ENCODE peak calls at places on chromosomes 3 and 15, in six cellular contexts. One of them, this sample, is unnamed.

GRCh38 chr15:60745469-60745971 is 266.6 kb upstream of the ICE2 start:
- DNase-seq in WERI-Rb-1: no peak
- DNase-seq in NCI-H1105: no peak
- DNase-seq in NCI-H1436: no peak
- DNase-seq in GM18507: no peak
- DNase-seq in stimulated activated CD8-positive, alpha-beta memory T cell treated with anti-CD3 and anti-CD28 coated beads, Interleukin-7, amount 100 ng/mL, for 24 hours: no peak
- DNase-seq in this sample: peak

GRCh38 chr3:98021821-98022220 is 13.3 kb downstream of the GABRR3 start:
- DNase-seq in WERI-Rb-1: no peak
- DNase-seq in NCI-H1105: no peak
- DNase-seq in NCI-H1436: no peak
- DNase-seq in GM18507: no peak
- DNase-seq in stimulated activated CD8-positive, alpha-beta memory T cell treated with anti-CD3 and anti-CD28 coated beads, Interleukin-7, amount 100 ng/mL, for 24 hours: no peak
- DNase-seq in this sample: peak

GRCh38 chr3:62757045-62757444 is 118.2 kb downstream of the CADPS start:
- DNase-seq in WERI-Rb-1: no peak
- DNase-seq in NCI-H1105: no peak
- DNase-seq in NCI-H1436: no peak
- DNase-seq in GM18507: no peak
- DNase-seq in stimulated activated CD8-positive, alpha-beta memory T cell treated with anti-CD3 and anti-CD28 coated beads, Interleukin-7, amount 100 ng/mL, for 24 hours: no peak
- DNase-seq in this sample: no peak

GRCh38 chr3:31654998-31655397 is 122.3 kb downstream of the STT3B start:
- DNase-seq in WERI-Rb-1: no peak
- DNase-seq in NCI-H1105: no peak
- DNase-seq in NCI-H1436: no peak
- DNase-seq in GM18507: no peak
- DNase-seq in stimulated activated CD8-positive, alpha-beta memory T cell treated with anti-CD3 and anti-CD28 coated beads, Interleukin-7, amount 100 ng/mL, for 24 hours: no peak
- DNase-seq in this sample: no peak

GRCh38 chr3:104411760-104412159 is 954.9 kb upstream of the ALCAM start:
- DNase-seq in WERI-Rb-1: no peak
- DNase-seq in NCI-H1105: no peak
- DNase-seq in NCI-H1436: no peak
- DNase-seq in GM18507: no peak
- DNase-seq in stimulated activated CD8-positive, alpha-beta memory T cell treated with anti-CD3 and anti-CD28 coated beads, Interleukin-7, amount 100 ng/mL, for 24 hours: no peak
- DNase-seq in this sample: peak

GRCh38 chr3:64595253-64595694 is 92.5 kb downstream of the ADAMTS9 start:
- DNase-seq in WERI-Rb-1: no peak
- DNase-seq in NCI-H1105: no peak
- DNase-seq in NCI-H1436: no peak
- DNase-seq in GM18507: no peak
- DNase-seq in stimulated activated CD8-positive, alpha-beta memory T cell treated with anti-CD3 and anti-CD28 coated beads, Interleukin-7, amount 100 ng/mL, for 24 hours: no peak
- DNase-seq in this sample: peak

GRCh38 chr3:57805674-57806073 is 49.6 kb downstream of the SLMAP start:
- DNase-seq in WERI-Rb-1: no peak
- DNase-seq in NCI-H1105: no peak
- DNase-seq in NCI-H1436: no peak
- DNase-seq in GM18507: no peak
- DNase-seq in stimulated activated CD8-positive, alpha-beta memory T cell treated with anti-CD3 and anti-CD28 coated beads, Interleukin-7, amount 100 ng/mL, for 24 hours: no peak
- DNase-seq in this sample: peak

GRCh38 chr3:177089120-177089519 is 108.2 kb downstream of the TBL1XR1 start:
- DNase-seq in WERI-Rb-1: no peak
- DNase-seq in NCI-H1105: no peak
- DNase-seq in NCI-H1436: no peak
- DNase-seq in GM18507: no peak
- DNase-seq in stimulated activated CD8-positive, alpha-beta memory T cell treated with anti-CD3 and anti-CD28 coated beads, Interleukin-7, amount 100 ng/mL, for 24 hours: no peak
- DNase-seq in this sample: no peak

GRCh38 chr3:126112531-126113237 is 28.8 kb upstream of the SLC41A3 start:
- DNase-seq in WERI-Rb-1: no peak
- DNase-seq in NCI-H1105: no peak
- DNase-seq in NCI-H1436: no peak
- DNase-seq in GM18507: no peak
- DNase-seq in stimulated activated CD8-positive, alpha-beta memory T cell treated with anti-CD3 and anti-CD28 coated beads, Interleukin-7, amount 100 ng/mL, for 24 hours: no peak
- DNase-seq in this sample: no peak

GRCh38 chr3:31444220-31445142 is 88.2 kb upstream of the STT3B start:
- DNase-seq in WERI-Rb-1: no peak
- DNase-seq in NCI-H1105: no peak
- DNase-seq in NCI-H1436: no peak
- DNase-seq in GM18507: no peak
- DNase-seq in stimulated activated CD8-positive, alpha-beta memory T cell treated with anti-CD3 and anti-CD28 coated beads, Interleukin-7, amount 100 ng/mL, for 24 hours: no peak
- DNase-seq in this sample: no peak

GRCh38 chr3:57143886-57144459 is 21.2 kb downstream of the IL17RD start:
- DNase-seq in WERI-Rb-1: no peak
- DNase-seq in NCI-H1105: no peak
- DNase-seq in NCI-H1436: no peak
- DNase-seq in GM18507: no peak
- DNase-seq in stimulated activated CD8-positive, alpha-beta memory T cell treated with anti-CD3 and anti-CD28 coated beads, Interleukin-7, amount 100 ng/mL, for 24 hours: no peak
- DNase-seq in this sample: no peak

GRCh38 chr3:172218350-172219323 is 179.3 kb downstream of the FNDC3B start:
- DNase-seq in WERI-Rb-1: no peak
- DNase-seq in NCI-H1105: no peak
- DNase-seq in NCI-H1436: no peak
- DNase-seq in GM18507: no peak
- DNase-seq in stimulated activated CD8-positive, alpha-beta memory T cell treated with anti-CD3 and anti-CD28 coated beads, Interleukin-7, amount 100 ng/mL, for 24 hours: no peak
- DNase-seq in this sample: peak

GRCh38 chr3:15899438-15899837 is 101.7 kb upstream of the ANKRD28 start:
- DNase-seq in WERI-Rb-1: no peak
- DNase-seq in NCI-H1105: no peak
- DNase-seq in NCI-H1436: no peak
- DNase-seq in GM18507: no peak
- DNase-seq in stimulated activated CD8-positive, alpha-beta memory T cell treated with anti-CD3 and anti-CD28 coated beads, Interleukin-7, amount 100 ng/mL, for 24 hours: no peak
- DNase-seq in this sample: no peak

GRCh38 chr3:44045476-44046275 is 196.0 kb upstream of the TOPAZ1 start:
- DNase-seq in WERI-Rb-1: no peak
- DNase-seq in NCI-H1105: peak
- DNase-seq in NCI-H1436: no peak
- DNase-seq in GM18507: peak
- DNase-seq in stimulated activated CD8-positive, alpha-beta memory T cell treated with anti-CD3 and anti-CD28 coated beads, Interleukin-7, amount 100 ng/mL, for 24 hours: no peak
- DNase-seq in this sample: no peak

GRCh38 chr15:73175382-73175781 is 123.1 kb downstream of the NEO1 start:
- DNase-seq in WERI-Rb-1: no peak
- DNase-seq in NCI-H1105: no peak
- DNase-seq in NCI-H1436: no peak
- DNase-seq in GM18507: no peak
- DNase-seq in stimulated activated CD8-positive, alpha-beta memory T cell treated with anti-CD3 and anti-CD28 coated beads, Interleukin-7, amount 100 ng/mL, for 24 hours: no peak
- DNase-seq in this sample: no peak

GRCh38 chr3:9955067-9955502 is 2.9 kb upstream of the PRRT3 start:
- DNase-seq in WERI-Rb-1: peak
- DNase-seq in NCI-H1105: peak
- DNase-seq in NCI-H1436: no peak
- DNase-seq in GM18507: no peak
- DNase-seq in stimulated activated CD8-positive, alpha-beta memory T cell treated with anti-CD3 and anti-CD28 coated beads, Interleukin-7, amount 100 ng/mL, for 24 hours: no peak
- DNase-seq in this sample: peak

GRCh38 chr3:79564192-79564591 is 203.6 kb downstream of the ROBO1 start:
- DNase-seq in WERI-Rb-1: no peak
- DNase-seq in NCI-H1105: no peak
- DNase-seq in NCI-H1436: no peak
- DNase-seq in GM18507: no peak
- DNase-seq in stimulated activated CD8-positive, alpha-beta memory T cell treated with anti-CD3 and anti-CD28 coated beads, Interleukin-7, amount 100 ng/mL, for 24 hours: no peak
- DNase-seq in this sample: no peak

GRCh38 chr3:128965818-128966217 is 28.1 kb downstream of the CFAP92 start:
- DNase-seq in WERI-Rb-1: no peak
- DNase-seq in NCI-H1105: no peak
- DNase-seq in NCI-H1436: no peak
- DNase-seq in GM18507: no peak
- DNase-seq in stimulated activated CD8-positive, alpha-beta memory T cell treated with anti-CD3 and anti-CD28 coated beads, Interleukin-7, amount 100 ng/mL, for 24 hours: no peak
- DNase-seq in this sample: no peak

GRCh38 chr15:60544581-60545115 is 65.7 kb upstream of the ICE2 start:
- DNase-seq in WERI-Rb-1: no peak
- DNase-seq in NCI-H1105: no peak
- DNase-seq in NCI-H1436: no peak
- DNase-seq in GM18507: no peak
- DNase-seq in stimulated activated CD8-positive, alpha-beta memory T cell treated with anti-CD3 and anti-CD28 coated beads, Interleukin-7, amount 100 ng/mL, for 24 hours: no peak
- DNase-seq in this sample: no peak

GRCh38 chr15:70528270-70528706 is 235.1 kb downstream of the UACA start:
- DNase-seq in WERI-Rb-1: no peak
- DNase-seq in NCI-H1105: no peak
- DNase-seq in NCI-H1436: no peak
- DNase-seq in GM18507: no peak
- DNase-seq in stimulated activated CD8-positive, alpha-beta memory T cell treated with anti-CD3 and anti-CD28 coated beads, Interleukin-7, amount 100 ng/mL, for 24 hours: no peak
- DNase-seq in this sample: no peak

GRCh38 chr15:81024265-81024875 is 23.6 kb downstream of the TLNRD1 start:
- DNase-seq in WERI-Rb-1: peak
- DNase-seq in NCI-H1105: no peak
- DNase-seq in NCI-H1436: no peak
- DNase-seq in GM18507: no peak
- DNase-seq in stimulated activated CD8-positive, alpha-beta memory T cell treated with anti-CD3 and anti-CD28 coated beads, Interleukin-7, amount 100 ng/mL, for 24 hours: no peak
- DNase-seq in this sample: no peak

GRCh38 chr15:60118564-60119080 is 114.5 kb downstream of the FOXB1 start:
- DNase-seq in WERI-Rb-1: no peak
- DNase-seq in NCI-H1105: peak
- DNase-seq in NCI-H1436: peak
- DNase-seq in GM18507: no peak
- DNase-seq in stimulated activated CD8-positive, alpha-beta memory T cell treated with anti-CD3 and anti-CD28 coated beads, Interleukin-7, amount 100 ng/mL, for 24 hours: no peak
- DNase-seq in this sample: no peak

GRCh38 chr3:97763586-97764148 is 891 bp upstream of the ARL6 start:
- DNase-seq in WERI-Rb-1: peak
- DNase-seq in NCI-H1105: no peak
- DNase-seq in NCI-H1436: no peak
- DNase-seq in GM18507: no peak
- DNase-seq in stimulated activated CD8-positive, alpha-beta memory T cell treated with anti-CD3 and anti-CD28 coated beads, Interleukin-7, amount 100 ng/mL, for 24 hours: no peak
- DNase-seq in this sample: no peak

GRCh38 chr3:48404440-48405342 is 25.2 kb downstream of the PLXNB1 start:
- DNase-seq in WERI-Rb-1: peak
- DNase-seq in NCI-H1105: no peak
- DNase-seq in NCI-H1436: no peak
- DNase-seq in GM18507: no peak
- DNase-seq in stimulated activated CD8-positive, alpha-beta memory T cell treated with anti-CD3 and anti-CD28 coated beads, Interleukin-7, amount 100 ng/mL, for 24 hours: no peak
- DNase-seq in this sample: no peak

GRCh38 chr15:66188464-66188863 is 65.1 kb downstream of the MEGF11 start:
- DNase-seq in WERI-Rb-1: peak
- DNase-seq in NCI-H1105: no peak
- DNase-seq in NCI-H1436: no peak
- DNase-seq in GM18507: no peak
- DNase-seq in stimulated activated CD8-positive, alpha-beta memory T cell treated with anti-CD3 and anti-CD28 coated beads, Interleukin-7, amount 100 ng/mL, for 24 hours: no peak
- DNase-seq in this sample: no peak

GRCh38 chr3:156161172-156161571 is 40.8 kb downstream of the KCNAB1 start:
- DNase-seq in WERI-Rb-1: no peak
- DNase-seq in NCI-H1105: no peak
- DNase-seq in NCI-H1436: no peak
- DNase-seq in GM18507: no peak
- DNase-seq in stimulated activated CD8-positive, alpha-beta memory T cell treated with anti-CD3 and anti-CD28 coated beads, Interleukin-7, amount 100 ng/mL, for 24 hours: no peak
- DNase-seq in this sample: no peak